ENCODE peak calls at places on chromosomes 11 and 22, in seven cellular contexts. One of them, this sample, is unnamed.

GRCh38 chr11:446886-447285 is 3.2 kb upstream of the PTDSS2 start:
- DNase-seq in NCI-H2171 treated with DMSO at 0.1 percent for 48 hours: peak
- DNase-seq in A172: no peak
- DNase-seq in NCI-H2081: peak
- DNase-seq in activated naive CD4-positive, alpha-beta T cell treated with anti-CD3 and anti-CD28 coated beads, Interleukin-2, amount 10 ng/mL, durations not matched to agents 7 days and 5 days: no peak
- DNase-seq in colonic mucosa: peak
- DNase-seq in effector CD4-positive, alpha-beta T cell: no peak
- DNase-seq in this sample: no peak

GRCh38 chr22:37330200-37331033 is 48.1 kb downstream of the CYTH4 start:
- DNase-seq in NCI-H2171 treated with DMSO at 0.1 percent for 48 hours: peak
- DNase-seq in NCI-H2081: peak
- DNase-seq in activated naive CD4-positive, alpha-beta T cell treated with anti-CD3 and anti-CD28 coated beads, Interleukin-2, amount 10 ng/mL, durations not matched to agents 7 days and 5 days: peak
- DNase-seq in colonic mucosa: peak
- DNase-seq in A172: no peak
- DNase-seq in effector CD4-positive, alpha-beta T cell: no peak
- DNase-seq in this sample: no peak

GRCh38 chr11:8263769-8264410 is at the start of gene LMO1:
- DNase-seq in A172: peak
- DNase-seq in colonic mucosa: peak
- DNase-seq in NCI-H2081: peak
- DNase-seq in effector CD4-positive, alpha-beta T cell: peak
- DNase-seq in NCI-H2171 treated with DMSO at 0.1 percent for 48 hours: peak
- DNase-seq in activated naive CD4-positive, alpha-beta T cell treated with anti-CD3 and anti-CD28 coated beads, Interleukin-2, amount 10 ng/mL, durations not matched to agents 7 days and 5 days: peak
- DNase-seq in this sample: peak

GRCh38 chr11:2265854-2266585 is 4.4 kb downstream of the ASCL2 start:
- DNase-seq in colonic mucosa: peak
- DNase-seq in activated naive CD4-positive, alpha-beta T cell treated with anti-CD3 and anti-CD28 coated beads, Interleukin-2, amount 10 ng/mL, durations not matched to agents 7 days and 5 days: no peak
- DNase-seq in NCI-H2171 treated with DMSO at 0.1 percent for 48 hours: no peak
- DNase-seq in effector CD4-positive, alpha-beta T cell: no peak
- DNase-seq in NCI-H2081: no peak
- DNase-seq in A172: no peak
- DNase-seq in this sample: peak

GRCh38 chr11:34988294-34989255 is 72.2 kb downstream of the PDHX start:
- DNase-seq in effector CD4-positive, alpha-beta T cell: no peak
- DNase-seq in activated naive CD4-positive, alpha-beta T cell treated with anti-CD3 and anti-CD28 coated beads, Interleukin-2, amount 10 ng/mL, durations not matched to agents 7 days and 5 days: no peak
- DNase-seq in NCI-H2081: no peak
- DNase-seq in NCI-H2171 treated with DMSO at 0.1 percent for 48 hours: no peak
- DNase-seq in A172: peak
- DNase-seq in colonic mucosa: no peak
- DNase-seq in this sample: no peak

GRCh38 chr11:106228996-106229395 is 151.5 kb downstream of the AASDHPPT start:
- DNase-seq in A172: no peak
- DNase-seq in activated naive CD4-positive, alpha-beta T cell treated with anti-CD3 and anti-CD28 coated beads, Interleukin-2, amount 10 ng/mL, durations not matched to agents 7 days and 5 days: no peak
- DNase-seq in NCI-H2171 treated with DMSO at 0.1 percent for 48 hours: no peak
- DNase-seq in effector CD4-positive, alpha-beta T cell: no peak
- DNase-seq in colonic mucosa: no peak
- DNase-seq in NCI-H2081: no peak
- DNase-seq in this sample: no peak

GRCh38 chr22:37198290-37199102 is 10.4 kb upstream of the C1QTNF6 start:
- DNase-seq in NCI-H2081: peak
- DNase-seq in A172: peak
- DNase-seq in effector CD4-positive, alpha-beta T cell: peak
- DNase-seq in NCI-H2171 treated with DMSO at 0.1 percent for 48 hours: peak
- DNase-seq in activated naive CD4-positive, alpha-beta T cell treated with anti-CD3 and anti-CD28 coated beads, Interleukin-2, amount 10 ng/mL, durations not matched to agents 7 days and 5 days: peak
- DNase-seq in colonic mucosa: peak
- DNase-seq in this sample: peak

GRCh38 chr11:10526974-10527918 is 13.7 kb downstream of the RNF141 start:
- DNase-seq in activated naive CD4-positive, alpha-beta T cell treated with anti-CD3 and anti-CD28 coated beads, Interleukin-2, amount 10 ng/mL, durations not matched to agents 7 days and 5 days: no peak
- DNase-seq in NCI-H2171 treated with DMSO at 0.1 percent for 48 hours: no peak
- DNase-seq in colonic mucosa: no peak
- DNase-seq in NCI-H2081: no peak
- DNase-seq in A172: no peak
- DNase-seq in effector CD4-positive, alpha-beta T cell: no peak
- DNase-seq in this sample: no peak

GRCh38 chr11:17014774-17015638 is 792 bp upstream of the PLEKHA7 start:
- DNase-seq in effector CD4-positive, alpha-beta T cell: no peak
- DNase-seq in NCI-H2081: peak
- DNase-seq in activated naive CD4-positive, alpha-beta T cell treated with anti-CD3 and anti-CD28 coated beads, Interleukin-2, amount 10 ng/mL, durations not matched to agents 7 days and 5 days: peak
- DNase-seq in A172: no peak
- DNase-seq in colonic mucosa: peak
- DNase-seq in NCI-H2171 treated with DMSO at 0.1 percent for 48 hours: peak
- DNase-seq in this sample: peak

GRCh38 chr22:46660604-46661201 is 40.5 kb downstream of the GRAMD4 start:
- DNase-seq in colonic mucosa: peak
- DNase-seq in NCI-H2171 treated with DMSO at 0.1 percent for 48 hours: peak
- DNase-seq in activated naive CD4-positive, alpha-beta T cell treated with anti-CD3 and anti-CD28 coated beads, Interleukin-2, amount 10 ng/mL, durations not matched to agents 7 days and 5 days: no peak
- DNase-seq in NCI-H2081: peak
- DNase-seq in effector CD4-positive, alpha-beta T cell: peak
- DNase-seq in A172: no peak
- DNase-seq in this sample: no peak

GRCh38 chr11:124779568-124779967 is 17.5 kb upstream of the ESAM start:
- DNase-seq in effector CD4-positive, alpha-beta T cell: no peak
- DNase-seq in NCI-H2081: no peak
- DNase-seq in colonic mucosa: no peak
- DNase-seq in A172: no peak
- DNase-seq in activated naive CD4-positive, alpha-beta T cell treated with anti-CD3 and anti-CD28 coated beads, Interleukin-2, amount 10 ng/mL, durations not matched to agents 7 days and 5 days: no peak
- DNase-seq in NCI-H2171 treated with DMSO at 0.1 percent for 48 hours: no peak
- DNase-seq in this sample: no peak

GRCh38 chr22:27242111-27242436 is 559.5 kb downstream of the MN1 start:
- DNase-seq in effector CD4-positive, alpha-beta T cell: no peak
- DNase-seq in activated naive CD4-positive, alpha-beta T cell treated with anti-CD3 and anti-CD28 coated beads, Interleukin-2, amount 10 ng/mL, durations not matched to agents 7 days and 5 days: no peak
- DNase-seq in colonic mucosa: no peak
- DNase-seq in NCI-H2171 treated with DMSO at 0.1 percent for 48 hours: peak
- DNase-seq in NCI-H2081: no peak
- DNase-seq in A172: no peak
- DNase-seq in this sample: no peak

GRCh38 chr11:102615077-102615893 is 9.8 kb downstream of the MMP20 start:
- DNase-seq in activated naive CD4-positive, alpha-beta T cell treated with anti-CD3 and anti-CD28 coated beads, Interleukin-2, amount 10 ng/mL, durations not matched to agents 7 days and 5 days: no peak
- DNase-seq in effector CD4-positive, alpha-beta T cell: no peak
- DNase-seq in NCI-H2081: no peak
- DNase-seq in NCI-H2171 treated with DMSO at 0.1 percent for 48 hours: no peak
- DNase-seq in A172: no peak
- DNase-seq in colonic mucosa: no peak
- DNase-seq in this sample: no peak

GRCh38 chr22:22037229-22037628 is 54.6 kb upstream of the TOP3B start:
- DNase-seq in NCI-H2081: no peak
- DNase-seq in colonic mucosa: no peak
- DNase-seq in NCI-H2171 treated with DMSO at 0.1 percent for 48 hours: no peak
- DNase-seq in A172: no peak
- DNase-seq in activated naive CD4-positive, alpha-beta T cell treated with anti-CD3 and anti-CD28 coated beads, Interleukin-2, amount 10 ng/mL, durations not matched to agents 7 days and 5 days: no peak
- DNase-seq in effector CD4-positive, alpha-beta T cell: no peak
- DNase-seq in this sample: no peak

GRCh38 chr11:61290905-61291690 is 4.0 kb downstream of the VWCE start:
- DNase-seq in effector CD4-positive, alpha-beta T cell: no peak
- DNase-seq in NCI-H2081: no peak
- DNase-seq in A172: no peak
- DNase-seq in NCI-H2171 treated with DMSO at 0.1 percent for 48 hours: no peak
- DNase-seq in colonic mucosa: no peak
- DNase-seq in activated naive CD4-positive, alpha-beta T cell treated with anti-CD3 and anti-CD28 coated beads, Interleukin-2, amount 10 ng/mL, durations not matched to agents 7 days and 5 days: no peak
- DNase-seq in this sample: no peak

GRCh38 chr11:123211134-123211879 is 16.3 kb upstream of the CLMP start:
- DNase-seq in NCI-H2081: no peak
- DNase-seq in effector CD4-positive, alpha-beta T cell: no peak
- DNase-seq in A172: no peak
- DNase-seq in activated naive CD4-positive, alpha-beta T cell treated with anti-CD3 and anti-CD28 coated beads, Interleukin-2, amount 10 ng/mL, durations not matched to agents 7 days and 5 days: no peak
- DNase-seq in NCI-H2171 treated with DMSO at 0.1 percent for 48 hours: no peak
- DNase-seq in colonic mucosa: no peak
- DNase-seq in this sample: no peak

GRCh38 chr11:1087961-1088926 is 13.6 kb downstream of the MUC2 start:
- DNase-seq in A172: no peak
- DNase-seq in NCI-H2171 treated with DMSO at 0.1 percent for 48 hours: no peak
- DNase-seq in NCI-H2081: no peak
- DNase-seq in activated naive CD4-positive, alpha-beta T cell treated with anti-CD3 and anti-CD28 coated beads, Interleukin-2, amount 10 ng/mL, durations not matched to agents 7 days and 5 days: no peak
- DNase-seq in effector CD4-positive, alpha-beta T cell: no peak
- DNase-seq in colonic mucosa: no peak
- DNase-seq in this sample: no peak

GRCh38 chr11:114350022-114350421 is 50.3 kb downstream of the C11orf71 start:
- DNase-seq in A172: no peak
- DNase-seq in activated naive CD4-positive, alpha-beta T cell treated with anti-CD3 and anti-CD28 coated beads, Interleukin-2, amount 10 ng/mL, durations not matched to agents 7 days and 5 days: no peak
- DNase-seq in effector CD4-positive, alpha-beta T cell: no peak
- DNase-seq in NCI-H2081: no peak
- DNase-seq in colonic mucosa: no peak
- DNase-seq in NCI-H2171 treated with DMSO at 0.1 percent for 48 hours: no peak
- DNase-seq in this sample: no peak

GRCh38 chr11:78840623-78841022 is 266.0 kb upstream of the NARS2 start:
- DNase-seq in effector CD4-positive, alpha-beta T cell: no peak
- DNase-seq in colonic mucosa: no peak
- DNase-seq in NCI-H2171 treated with DMSO at 0.1 percent for 48 hours: no peak
- DNase-seq in A172: no peak
- DNase-seq in activated naive CD4-positive, alpha-beta T cell treated with anti-CD3 and anti-CD28 coated beads, Interleukin-2, amount 10 ng/mL, durations not matched to agents 7 days and 5 days: no peak
- DNase-seq in NCI-H2081: no peak
- DNase-seq in this sample: no peak

GRCh38 chr11:3119141-3119821 is 45.8 kb downstream of the OSBPL5 start:
- DNase-seq in A172: no peak
- DNase-seq in NCI-H2081: no peak
- DNase-seq in colonic mucosa: no peak
- DNase-seq in NCI-H2171 treated with DMSO at 0.1 percent for 48 hours: no peak
- DNase-seq in effector CD4-positive, alpha-beta T cell: no peak
- DNase-seq in activated naive CD4-positive, alpha-beta T cell treated with anti-CD3 and anti-CD28 coated beads, Interleukin-2, amount 10 ng/mL, durations not matched to agents 7 days and 5 days: peak
- DNase-seq in this sample: no peak

This sample was measured in type B pancreatic cell.